ENCODE peak calls at places on chromosomes 7 and 10, in eight cellular contexts. S is fibroblast of mammary gland; F is AG04450; P is astrocyte of the spinal cord; A is effector memory CD4-positive, alpha-beta T cell; V is cardiac fibroblast; T is foreskin fibroblast; H is fibroblast of the aortic adventitia. U is an unnamed sample.

GRCh38 chr10:108307250-108307924 is 1142.9 kb upstream of the SORCS1 start:
- DNase-seq in S (no peak), F (no peak), P (no peak), A (no peak), V (no peak), T (no peak), H (no peak), U (no peak)

GRCh38 chr7:80781561-80781979 is 137.3 kb downstream of the SEMA3C start:
- DNase-seq in S (peak; percentile 94), F (peak; percentile 26), P (peak; percentile 96), A (no peak), V (peak; percentile 91), T (peak; percentile 94), H (peak; percentile 91), U (peak; percentile 84)

GRCh38 chr10:48796846-48797245 is 112.2 kb downstream of the WDFY4 start:
- DNase-seq in S (no peak), F (no peak), P (no peak), A (no peak), V (no peak), T (no peak), H (no peak), U (no peak)

GRCh38 chr7:151448261-151449252 is 8.6 kb upstream of the CRYGN start:
- DNase-seq in S (peak; percentile 59), F (no peak), P (peak; percentile 66), A (peak; percentile 68), V (peak; percentile 69), T (peak; percentile 83), H (peak; percentile 63), U (peak; percentile 79)

GRCh38 chr7:1197997-1198632 is 34.6 kb upstream of the UNCX start:
- DNase-seq in S (peak; percentile 80), F (peak; percentile 79), P (peak; percentile 55), A (no peak), V (peak; percentile 65), T (peak; percentile 88), H (peak; percentile 39), U (peak; percentile 55)

GRCh38 chr7:2864999-2865670 is 21.0 kb upstream of the GNA12 start:
- DNase-seq in S (peak; percentile 75), F (peak; percentile 42), P (peak; percentile 65), A (peak; percentile 53), V (peak; percentile 81), T (peak; percentile 88), H (peak; percentile 77), U (peak; percentile 81)

GRCh38 chr7:43196379-43196778 is 83.9 kb downstream of the HECW1 start:
- DNase-seq in S (peak; percentile 60), F (no peak), P (peak; percentile 16), A (no peak), V (peak; percentile 12), T (peak; percentile 72), H (no peak), U (no peak)

GRCh38 chr7:73718905-73719805 is at the start of gene STX1A:
- DNase-seq in S (peak; percentile 51), F (no peak), P (peak; percentile 70), A (peak; percentile 52), V (peak; percentile 63), T (peak; percentile 91), H (peak; percentile 58), U (peak; percentile 74)

GRCh38 chr10:28280652-28281051 is 22.2 kb downstream of the MPP7 start:
- DNase-seq in S (no peak), F (no peak), P (peak; percentile 68), A (no peak), V (peak; percentile 53), T (peak; percentile 31), H (peak; percentile 31), U (peak; percentile 21)

GRCh38 chr10:111079781-111080180 is 3.0 kb downstream of the ADRA2A start:
- DNase-seq in S (no peak), F (no peak), P (no peak), A (no peak), V (no peak), T (no peak), H (no peak), U (no peak)

GRCh38 chr10:86329093-86329710 is 37.4 kb downstream of the GRID1 start:
- DNase-seq in S (no peak), F (no peak), P (no peak), A (no peak), V (no peak), T (no peak), H (no peak), U (no peak)

GRCh38 chr10:127013251-127013656 is 108.0 kb downstream of the DOCK1 start:
- DNase-seq in S (no peak), F (no peak), P (no peak), A (no peak), V (no peak), T (peak; percentile 23), H (peak; percentile 12), U (no peak)

GRCh38 chr10:17474595-17474994 is 20.2 kb upstream of the ST8SIA6 start:
- DNase-seq in S (peak; percentile 26), F (no peak), P (no peak), A (no peak), V (peak; percentile 20), T (peak; percentile 44), H (peak; percentile 23), U (peak; percentile 31)

GRCh38 chr7:108406474-108406873 is 49.8 kb downstream of the NRCAM start:
- DNase-seq in S (peak; percentile 64), F (peak; percentile 11), P (peak; percentile 44), A (no peak), V (peak; percentile 91), T (peak; percentile 86), H (peak; percentile 81), U (peak; percentile 87)

GRCh38 chr7:42029405-42029804 is 207.6 kb downstream of the GLI3 start:
- DNase-seq in S (no peak), F (no peak), P (no peak), A (no peak), V (no peak), T (no peak), H (no peak), U (no peak)

GRCh38 chr10:88583584-88583957 is 453 bp upstream of the RNLS start:
- DNase-seq in S (no peak), F (no peak), P (no peak), A (no peak), V (no peak), T (no peak), H (no peak), U (no peak)
- H3K4me3 ChIP-seq in S (peak overlapping the region; percentile 67), F (peak overlapping the region; percentile 65), P (peak overlapping the region; percentile 36), A (peak overlapping the region; percentile 86), V (peak overlapping the region; percentile 53), T (peak overlapping the region; percentile 72), H (peak overlapping the region; percentile 62), U (peak overlapping the region; percentile 77)

DNA sequence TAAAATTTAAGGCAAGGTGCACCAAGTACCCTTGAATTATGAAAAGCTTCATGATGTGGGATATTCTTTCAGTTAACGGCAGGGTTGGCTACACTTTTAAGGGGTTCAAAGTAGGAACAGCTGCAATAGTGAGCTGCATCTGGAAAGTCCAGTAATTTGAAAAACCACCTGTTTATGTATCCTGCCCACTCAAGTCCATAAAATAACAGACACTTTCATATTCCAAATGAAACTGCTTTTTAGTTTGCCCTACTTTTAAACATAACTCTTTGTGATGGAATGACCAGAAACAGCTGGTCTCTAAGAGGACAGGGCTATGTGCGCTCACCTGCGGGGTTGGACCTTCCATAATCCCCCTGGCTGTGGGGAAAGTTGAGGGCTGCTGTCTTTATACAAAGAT is 7.3 kb downstream of the CAV1 start:
- DNase-seq in S (no peak), F (no peak), P (no peak), A (no peak), V (no peak), T (no peak), H (no peak), U (no peak)
- H3K4me3 ChIP-seq in S (no peak overlapping the region), F (peak overlapping the region; percentile 21), P (no peak overlapping the region), A (no peak overlapping the region), V (no peak overlapping the region), T (peak overlapping the region; percentile 90), H (no peak overlapping the region), U (no peak overlapping the region)

GRCh38 chr10:30055094-30055701 is 4.2 kb downstream of the JCAD start:
- DNase-seq in S (peak; percentile 56), F (no peak), P (no peak), A (no peak), V (peak; percentile 49), T (peak; percentile 47), H (no peak), U (peak; percentile 41)
- H3K4me3 ChIP-seq in S (no peak overlapping the region), F (no peak overlapping the region), P (no peak overlapping the region), A (no peak overlapping the region), V (no peak overlapping the region), T (no peak overlapping the region), H (no peak overlapping the region), U (no peak overlapping the region)

GRCh38 chr10:7484456-7485266 is 73.8 kb upstream of the SFMBT2 start:
- DNase-seq in S (no peak), F (no peak), P (no peak), A (peak; percentile 31), V (no peak), T (no peak), H (no peak), U (no peak)

GRCh38 chr10:7482992-7483391 is 72.2 kb upstream of the SFMBT2 start:
- DNase-seq in S (no peak), F (no peak), P (no peak), A (no peak), V (no peak), T (no peak), H (no peak), U (no peak)

GRCh38 chr10:7483848-7484247 is 73.0 kb upstream of the SFMBT2 start:
- DNase-seq in S (no peak), F (no peak), P (no peak), A (no peak), V (no peak), T (no peak), H (no peak), U (no peak)

GRCh38 chr10:7486533-7486932 is 75.7 kb upstream of the SFMBT2 start:
- DNase-seq in S (no peak), F (no peak), P (no peak), A (no peak), V (no peak), T (no peak), H (no peak), U (no peak)

GRCh38 chr10:7485267-7485601 is 74.4 kb upstream of the SFMBT2 start:
- DNase-seq in S (no peak), F (no peak), P (no peak), A (no peak), V (no peak), T (no peak), H (no peak), U (no peak)
- H3K4me3 ChIP-seq in S (no peak overlapping the region), F (no peak overlapping the region), P (no peak overlapping the region), A (peak overlapping the region; percentile 10), V (no peak overlapping the region), T (no peak overlapping the region), H (no peak overlapping the region), U (no peak overlapping the region)

U was measured in choroid plexus epithelial cell.